ENCODE peak calls at places on chromosomes 3 and 15, in four cellular contexts. N is DND-41, S is fibroblast of lung, T is GM23338. F is an unnamed sample.

GRCh38 chr15:80684697-80685096 is 10.4 kb upstream of the ABHD17C start:
- DNase-seq in N (no peak), S (peak; percentile 21), T (no peak), F (no peak)

GRCh38 chr3:16738451-16738850 is 133.2 kb upstream of the DAZL start:
- DNase-seq in N (no peak), S (peak; percentile 21), T (no peak), F (no peak)

GRCh38 chr15:56805466-56806146 is 72.3 kb upstream of the ZNF280D start:
- DNase-seq in N (no peak), S (peak; percentile 93), T (no peak), F (peak; percentile 80)

GRCh38 chr15:60727661-60728060 is 248.7 kb upstream of the ICE2 start:
- DNase-seq in N (no peak), S (no peak), T (no peak), F (peak; percentile 1)

GRCh38 chr3:5002174-5002870 is 23.1 kb downstream of the BHLHE40 start:
- DNase-seq in N (peak; percentile 40), S (no peak), T (no peak), F (no peak)

GRCh38 chr3:44477312-44478030 is at the start of gene ZNF445:
- DNase-seq in N (peak; percentile 83), S (peak; percentile 80), T (peak; percentile 88), F (peak; percentile 88)

GRCh38 chr15:100008258-100008657 is 275.0 kb upstream of the LYSMD4 start:
- DNase-seq in N (no peak), S (peak; percentile 20), T (no peak), F (no peak)

GRCh38 chr3:157087398-157088132 is 72.4 kb downstream of the CCNL1 start:
- DNase-seq in N (no peak), S (peak; percentile 62), T (no peak), F (no peak)

GRCh38 chr3:58206406-58207011 is 4.3 kb downstream of the DNASE1L3 start:
- DNase-seq in N (no peak), S (peak; percentile 61), T (no peak), F (no peak)

DNA sequence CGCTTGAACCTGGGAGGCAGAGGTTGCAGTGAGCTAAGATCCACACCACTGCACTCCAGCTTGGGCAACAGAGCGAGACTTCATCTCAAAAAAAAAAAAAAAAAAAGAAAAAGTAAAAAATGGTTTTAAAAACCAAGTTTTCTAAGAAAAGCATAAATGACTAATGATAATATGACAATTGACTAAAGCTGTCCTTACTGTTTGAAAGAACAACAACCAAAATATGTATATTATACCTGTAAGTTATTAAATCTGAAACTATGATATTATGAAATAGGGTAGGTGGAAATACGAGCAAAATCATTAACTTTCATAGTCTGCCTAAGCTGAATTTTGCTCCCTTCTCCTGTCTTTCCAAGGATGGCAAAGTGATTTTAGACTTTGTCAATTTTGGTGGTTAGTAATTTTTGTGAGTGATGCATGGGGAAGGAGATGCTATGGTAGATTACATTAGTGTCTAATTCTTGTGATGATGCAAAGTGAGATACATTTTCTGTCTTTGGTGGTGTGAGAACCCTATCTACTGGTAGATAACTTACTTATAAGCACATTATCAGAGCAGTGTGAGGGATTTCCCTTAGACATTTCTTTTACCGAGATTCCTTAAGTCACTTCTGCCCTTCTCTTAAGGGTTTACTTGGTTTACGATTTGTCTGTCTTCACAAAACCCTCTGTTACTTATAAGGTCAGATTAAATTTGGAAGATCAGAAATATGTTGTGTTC is 10.6 kb upstream of the CHD2 start:
- DNase-seq in N (no peak), S (no peak), T (no peak), F (peak; percentile 41)
- H4K20me1 ChIP-seq in N (peaks cover 34% of the 10 kb centered on the region), S (peaks cover 1% of the 10 kb centered on the region), T (peaks cover 18% of the 10 kb centered on the region), F (peaks cover 14% of the 10 kb centered on the region)

DNA sequence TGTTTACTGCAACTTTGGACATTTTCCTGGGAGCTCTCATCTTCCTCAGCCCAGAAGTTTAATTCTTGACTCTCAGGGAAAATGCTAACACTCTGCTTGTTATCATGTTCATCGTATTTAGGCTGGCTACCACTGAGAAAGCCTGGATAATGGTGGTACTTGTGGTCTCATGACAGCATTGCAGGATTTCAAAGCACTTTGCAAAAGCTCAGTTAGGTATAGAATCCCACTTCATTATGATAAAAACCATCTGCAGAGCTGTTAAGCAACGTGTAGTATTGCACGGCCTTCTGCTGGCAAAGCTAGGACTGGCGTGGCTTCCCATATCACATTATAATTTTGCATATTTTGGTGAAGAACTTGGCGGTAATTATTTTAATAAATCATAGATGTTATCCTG is 8.9 kb downstream of the RAB8B start:
- DNase-seq in N (no peak), S (no peak), T (no peak), F (no peak)
- H4K20me1 ChIP-seq in N (peaks cover 11% of the 10 kb centered on the region), S (no peaks in the 10 kb centered on the region), T (no peaks in the 10 kb centered on the region), F (peaks cover 5% of the 10 kb centered on the region)

GRCh38 chr15:85604194-85604593 is 190.5 kb downstream of the KLHL25 start:
- DNase-seq in N (no peak), S (no peak), T (no peak), F (no peak)
- H4K20me1 ChIP-seq in N (no peaks in the 10 kb centered on the region), S (no peaks in the 10 kb centered on the region), T (no peaks in the 10 kb centered on the region), F (no peaks in the 10 kb centered on the region)

DNA sequence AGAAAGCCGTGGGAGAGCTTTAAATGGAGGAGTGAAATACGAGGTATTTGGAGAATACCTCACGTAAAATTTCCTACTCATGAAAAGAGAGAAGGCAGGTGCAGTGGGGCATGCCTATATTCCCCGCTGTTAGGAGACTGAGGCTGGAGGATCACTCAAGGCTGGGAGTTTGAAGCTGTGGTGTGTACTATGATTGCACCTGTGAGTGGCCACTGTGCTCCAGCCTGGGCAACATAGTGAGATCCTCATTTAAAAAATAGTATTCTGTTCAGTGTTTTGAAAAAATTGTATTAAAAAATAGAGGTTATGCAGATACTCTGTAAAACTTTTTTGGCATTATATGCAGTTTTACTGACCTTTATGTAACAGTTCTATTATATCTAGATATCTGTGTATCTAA is 20.0 kb downstream of the UBE2E1 start:
- DNase-seq in N (no peak), S (no peak), T (no peak), F (no peak)
- H4K20me1 ChIP-seq in N (peaks cover 41% of the 10 kb centered on the region), S (no peaks in the 10 kb centered on the region), T (peaks cover 51% of the 10 kb centered on the region), F (peaks cover 33% of the 10 kb centered on the region)

DNA sequence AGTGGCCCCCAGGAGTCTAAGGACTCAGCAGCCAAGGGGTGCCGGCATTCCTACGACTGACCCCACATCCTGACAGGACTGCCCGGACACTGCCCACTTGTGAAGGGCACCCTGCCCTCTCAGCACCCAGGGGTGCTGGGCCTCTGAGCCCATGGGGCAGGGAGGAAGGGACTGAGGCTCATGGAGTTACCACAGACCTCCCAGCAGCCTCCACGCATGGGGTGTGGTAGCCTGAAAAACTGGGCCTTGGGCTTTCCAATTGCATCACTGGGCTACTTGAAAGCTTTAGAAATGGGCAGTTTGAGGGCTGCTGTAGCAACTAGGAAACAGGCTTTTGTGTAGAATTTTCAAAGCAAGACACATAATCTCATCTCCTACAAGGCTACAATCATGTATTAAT is 13.2 kb downstream of the TKT start:
- DNase-seq in N (no peak), S (no peak), T (no peak), F (no peak)
- H4K20me1 ChIP-seq in N (peaks cover 81% of the 10 kb centered on the region), S (no peaks in the 10 kb centered on the region), T (peaks cover 91% of the 10 kb centered on the region), F (peaks cover 54% of the 10 kb centered on the region)

F was measured in Karpas-422.